ENCODE peak calls at places on chromosomes 4 and X, in ten cellular contexts. One of them, this sample, is unnamed.

GRCh38 chr4:162523171-162523570 is 359.4 kb upstream of the FSTL5 start:
- DNase-seq in fibroblast of lung: peak; percentile 82
- DNase-seq in lower leg skin: no peak
- DNase-seq in natural killer cell: no peak
- DNase-seq in endothelial cell: no peak
- DNase-seq in left lung: no peak
- DNase-seq in NB4: no peak
- DNase-seq in GM13976: no peak
- DNase-seq in adrenal gland: no peak
- DNase-seq in GM13977: no peak
- DNase-seq in this sample: no peak

GRCh38 chrX:40371376-40371775 is 209.4 kb upstream of the ATP6AP2 start:
- DNase-seq in adrenal gland: no peak
- DNase-seq in lower leg skin: no peak
- DNase-seq in NB4: no peak
- DNase-seq in GM13977: no peak
- DNase-seq in natural killer cell: no peak
- DNase-seq in GM13976: no peak
- DNase-seq in left lung: no peak
- DNase-seq in fibroblast of lung: no peak
- DNase-seq in endothelial cell: no peak
- DNase-seq in this sample: no peak

GRCh38 chr4:29310252-29310651 is 1409.9 kb upstream of the PCDH7 start:
- DNase-seq in natural killer cell: no peak
- DNase-seq in GM13977: no peak
- DNase-seq in left lung: no peak
- DNase-seq in GM13976: no peak
- DNase-seq in fibroblast of lung: no peak
- DNase-seq in lower leg skin: no peak
- DNase-seq in endothelial cell: no peak
- DNase-seq in adrenal gland: no peak
- DNase-seq in NB4: no peak
- DNase-seq in this sample: no peak

GRCh38 chr4:102541708-102542107 is 40.5 kb downstream of the NFKB1 start:
- DNase-seq in GM13976: no peak
- DNase-seq in fibroblast of lung: no peak
- DNase-seq in GM13977: no peak
- DNase-seq in NB4: no peak
- DNase-seq in adrenal gland: no peak
- DNase-seq in natural killer cell: no peak
- DNase-seq in endothelial cell: peak; percentile 53
- DNase-seq in left lung: no peak
- DNase-seq in lower leg skin: no peak
- DNase-seq in this sample: no peak

GRCh38 chr4:1683371-1683902 is 676 bp downstream of the FAM53A start:
- DNase-seq in endothelial cell: peak; percentile 28
- DNase-seq in GM13976: no peak
- DNase-seq in NB4: peak; percentile 36
- DNase-seq in fibroblast of lung: peak; percentile 89
- DNase-seq in natural killer cell: no peak
- DNase-seq in lower leg skin: peak; percentile 89
- DNase-seq in left lung: no peak
- DNase-seq in adrenal gland: peak; percentile 70
- DNase-seq in GM13977: peak; percentile 42
- DNase-seq in this sample: no peak

GRCh38 chr4:7761720-7762119 is 177.9 kb downstream of the AFAP1 start:
- DNase-seq in left lung: peak; percentile 81
- DNase-seq in endothelial cell: peak; percentile 78
- DNase-seq in fibroblast of lung: peak; percentile 50
- DNase-seq in NB4: peak; percentile 63
- DNase-seq in GM13977: peak; percentile 86
- DNase-seq in GM13976: peak; percentile 90
- DNase-seq in lower leg skin: peak; percentile 94
- DNase-seq in natural killer cell: peak; percentile 27
- DNase-seq in adrenal gland: peak; percentile 83
- DNase-seq in this sample: no peak

GRCh38 chrX:72539822-72540221 is 32.8 kb downstream of the HDAC8 start:
- DNase-seq in GM13977: no peak
- DNase-seq in natural killer cell: no peak
- DNase-seq in GM13976: no peak
- DNase-seq in left lung: no peak
- DNase-seq in fibroblast of lung: no peak
- DNase-seq in endothelial cell: no peak
- DNase-seq in lower leg skin: no peak
- DNase-seq in adrenal gland: no peak
- DNase-seq in NB4: no peak
- DNase-seq in this sample: no peak

GRCh38 chr4:46404961-46405360 is 15.0 kb upstream of the GABRA2 start:
- DNase-seq in GM13976: no peak
- DNase-seq in lower leg skin: no peak
- DNase-seq in left lung: no peak
- DNase-seq in adrenal gland: no peak
- DNase-seq in natural killer cell: no peak
- DNase-seq in fibroblast of lung: no peak
- DNase-seq in endothelial cell: no peak
- DNase-seq in GM13977: no peak
- DNase-seq in NB4: no peak
- DNase-seq in this sample: no peak

GRCh38 chr4:153922148-153922547 is 133.3 kb upstream of the SFRP2 start:
- DNase-seq in left lung: no peak
- DNase-seq in GM13976: no peak
- DNase-seq in lower leg skin: no peak
- DNase-seq in endothelial cell: no peak
- DNase-seq in NB4: no peak
- DNase-seq in natural killer cell: no peak
- DNase-seq in fibroblast of lung: no peak
- DNase-seq in adrenal gland: no peak
- DNase-seq in GM13977: no peak
- DNase-seq in this sample: no peak

GRCh38 chrX:13220916-13221315 is 98.9 kb downstream of the ATXN3L start:
- DNase-seq in lower leg skin: no peak
- DNase-seq in natural killer cell: no peak
- DNase-seq in GM13976: peak; percentile 15
- DNase-seq in adrenal gland: no peak
- DNase-seq in fibroblast of lung: peak; percentile 94
- DNase-seq in endothelial cell: no peak
- DNase-seq in GM13977: no peak
- DNase-seq in NB4: no peak
- DNase-seq in left lung: no peak
- DNase-seq in this sample: no peak

GRCh38 chrX:45850197-45850774 is 649.6 kb upstream of the DIPK2B start:
- DNase-seq in GM13976: peak; percentile 12
- DNase-seq in NB4: peak; percentile 36
- DNase-seq in left lung: no peak
- DNase-seq in natural killer cell: no peak
- DNase-seq in endothelial cell: peak; percentile 2
- DNase-seq in fibroblast of lung: peak; percentile 35
- DNase-seq in GM13977: peak; percentile 9
- DNase-seq in lower leg skin: no peak
- DNase-seq in adrenal gland: no peak
- DNase-seq in this sample: no peak

GRCh38 chrX:118756111-118756510 is 28.7 kb downstream of the IL13RA1 start:
- DNase-seq in GM13977: no peak
- DNase-seq in GM13976: no peak
- DNase-seq in endothelial cell: no peak
- DNase-seq in NB4: peak; percentile 66
- DNase-seq in left lung: no peak
- DNase-seq in fibroblast of lung: peak; percentile 24
- DNase-seq in natural killer cell: no peak
- DNase-seq in adrenal gland: no peak
- DNase-seq in lower leg skin: no peak
- DNase-seq in this sample: no peak

GRCh38 chr4:8188085-8188484 is 11.0 kb upstream of the SH3TC1 start:
- DNase-seq in lower leg skin: no peak
- DNase-seq in adrenal gland: peak; percentile 42
- DNase-seq in GM13977: no peak
- DNase-seq in fibroblast of lung: no peak
- DNase-seq in GM13976: no peak
- DNase-seq in natural killer cell: no peak
- DNase-seq in endothelial cell: no peak
- DNase-seq in NB4: no peak
- DNase-seq in left lung: peak; percentile 68
- DNase-seq in this sample: no peak

GRCh38 chr4:101020956-101021355 is 326.4 kb downstream of the PPP3CA start:
- DNase-seq in NB4: peak; percentile 76
- DNase-seq in natural killer cell: no peak
- DNase-seq in fibroblast of lung: peak; percentile 81
- DNase-seq in GM13977: peak; percentile 16
- DNase-seq in GM13976: no peak
- DNase-seq in left lung: no peak
- DNase-seq in endothelial cell: no peak
- DNase-seq in adrenal gland: peak; percentile 13
- DNase-seq in lower leg skin: no peak
- DNase-seq in this sample: no peak

GRCh38 chr4:172996571-172997216 is 171.9 kb upstream of the GALNT7 start:
- DNase-seq in NB4: no peak
- DNase-seq in adrenal gland: peak; percentile 23
- DNase-seq in lower leg skin: no peak
- DNase-seq in fibroblast of lung: peak; percentile 89
- DNase-seq in GM13977: no peak
- DNase-seq in left lung: no peak
- DNase-seq in endothelial cell: no peak
- DNase-seq in natural killer cell: no peak
- DNase-seq in GM13976: no peak
- DNase-seq in this sample: no peak

GRCh38 chr4:86841309-86841708 is 7.9 kb downstream of the SLC10A6 start:
- DNase-seq in lower leg skin: no peak
- DNase-seq in endothelial cell: no peak
- DNase-seq in adrenal gland: no peak
- DNase-seq in GM13977: no peak
- DNase-seq in natural killer cell: no peak
- DNase-seq in GM13976: no peak
- DNase-seq in left lung: no peak
- DNase-seq in fibroblast of lung: no peak
- DNase-seq in NB4: no peak
- DNase-seq in this sample: no peak
- TF ChIP-seq CTCF in lower leg skin: no peak
- TF ChIP-seq CTCF in endothelial cell: no peak
- TF ChIP-seq CTCF in adrenal gland: no peak
- TF ChIP-seq CTCF in GM13977: no peak
- TF ChIP-seq CTCF in natural killer cell: no peak
- TF ChIP-seq CTCF in GM13976: no peak
- TF ChIP-seq CTCF in left lung: no peak
- TF ChIP-seq CTCF in fibroblast of lung: no peak
- TF ChIP-seq CTCF in NB4: no peak
- TF ChIP-seq CTCF in this sample: no peak

DNA sequence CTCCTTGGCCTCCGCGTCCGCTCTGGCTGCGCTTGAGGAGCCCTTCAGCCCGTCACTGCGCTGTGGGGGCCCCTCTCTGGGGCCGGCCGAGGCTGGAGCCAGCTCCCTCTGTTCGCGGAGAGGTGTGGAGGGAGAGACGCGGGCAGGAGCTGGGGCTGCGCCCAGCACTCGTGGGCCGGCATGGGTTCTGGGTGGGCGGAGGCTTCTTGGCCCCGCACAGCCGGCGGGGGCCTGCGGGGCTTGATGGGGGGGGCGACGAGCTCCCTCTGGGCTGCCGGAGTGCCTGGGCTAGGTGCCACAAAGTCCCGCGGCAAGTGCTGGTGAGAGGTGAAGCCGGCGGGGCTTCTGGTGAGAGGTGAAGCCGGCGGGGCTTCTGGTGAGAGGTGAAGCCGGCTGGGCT is 61.9 kb downstream of the ANKRD50 start:
- DNase-seq in endothelial cell: no peak
- DNase-seq in natural killer cell: no peak
- DNase-seq in GM13976: no peak
- DNase-seq in GM13977: no peak
- DNase-seq in left lung: peak; percentile 74
- DNase-seq in fibroblast of lung: no peak
- DNase-seq in adrenal gland: no peak
- DNase-seq in lower leg skin: no peak
- DNase-seq in NB4: no peak
- DNase-seq in this sample: no peak
- TF ChIP-seq CTCF in endothelial cell: no peak
- TF ChIP-seq CTCF in natural killer cell: no peak
- TF ChIP-seq CTCF in GM13976: no peak
- TF ChIP-seq CTCF in GM13977: no peak
- TF ChIP-seq CTCF in left lung: no peak
- TF ChIP-seq CTCF in fibroblast of lung: no peak
- TF ChIP-seq CTCF in adrenal gland: no peak
- TF ChIP-seq CTCF in lower leg skin: no peak
- TF ChIP-seq CTCF in NB4: no peak
- TF ChIP-seq CTCF in this sample: no peak

GRCh38 chr4:11218692-11219091 is 210.0 kb downstream of the HS3ST1 start:
- DNase-seq in natural killer cell: no peak
- DNase-seq in adrenal gland: no peak
- DNase-seq in GM13976: no peak
- DNase-seq in GM13977: no peak
- DNase-seq in NB4: peak; percentile 10
- DNase-seq in left lung: no peak
- DNase-seq in lower leg skin: no peak
- DNase-seq in fibroblast of lung: no peak
- DNase-seq in endothelial cell: no peak
- DNase-seq in this sample: no peak
- TF ChIP-seq CTCF in natural killer cell: no peak
- TF ChIP-seq CTCF in adrenal gland: no peak
- TF ChIP-seq CTCF in GM13976: no peak
- TF ChIP-seq CTCF in GM13977: no peak
- TF ChIP-seq CTCF in NB4: peak; percentile 35
- TF ChIP-seq CTCF in left lung: no peak
- TF ChIP-seq CTCF in lower leg skin: no peak
- TF ChIP-seq CTCF in fibroblast of lung: no peak
- TF ChIP-seq CTCF in endothelial cell: no peak
- TF ChIP-seq CTCF in this sample: no peak

GRCh38 chrX:103376118-103376978 is at the start of gene BEX3:
- DNase-seq in fibroblast of lung: peak; percentile 67
- DNase-seq in lower leg skin: no peak
- DNase-seq in endothelial cell: peak; percentile 45
- DNase-seq in natural killer cell: no peak
- DNase-seq in adrenal gland: peak; percentile 73
- DNase-seq in NB4: no peak
- DNase-seq in GM13977: peak; percentile 29
- DNase-seq in GM13976: peak; percentile 27
- DNase-seq in left lung: peak; percentile 80
- DNase-seq in this sample: no peak

GRCh38 chrX:103382893-103383292 is 6.6 kb downstream of the BEX3 start:
- DNase-seq in fibroblast of lung: no peak
- DNase-seq in adrenal gland: no peak
- DNase-seq in NB4: no peak
- DNase-seq in GM13977: no peak
- DNase-seq in GM13976: no peak
- DNase-seq in lower leg skin: no peak
- DNase-seq in natural killer cell: no peak
- DNase-seq in left lung: no peak
- DNase-seq in endothelial cell: no peak
- DNase-seq in this sample: no peak

GRCh38 chrX:103373581-103373980 is 2.8 kb upstream of the BEX3 start:
- DNase-seq in GM13976: no peak
- DNase-seq in GM13977: no peak
- DNase-seq in lower leg skin: no peak
- DNase-seq in NB4: no peak
- DNase-seq in adrenal gland: no peak
- DNase-seq in left lung: no peak
- DNase-seq in endothelial cell: no peak
- DNase-seq in fibroblast of lung: peak; percentile 35
- DNase-seq in natural killer cell: no peak
- DNase-seq in this sample: no peak

GRCh38 chrX:103376979-103377324 is 614 bp downstream of the BEX3 start:
- DNase-seq in adrenal gland: no peak
- DNase-seq in GM13976: no peak
- DNase-seq in left lung: peak; percentile 54
- DNase-seq in fibroblast of lung: peak; percentile 32
- DNase-seq in lower leg skin: no peak
- DNase-seq in GM13977: no peak
- DNase-seq in endothelial cell: peak; percentile 21
- DNase-seq in natural killer cell: no peak
- DNase-seq in NB4: no peak
- DNase-seq in this sample: no peak

GRCh38 chrX:103378990-103379389 is 2.7 kb downstream of the BEX3 start:
- DNase-seq in endothelial cell: no peak
- DNase-seq in lower leg skin: no peak
- DNase-seq in left lung: no peak
- DNase-seq in GM13976: no peak
- DNase-seq in NB4: no peak
- DNase-seq in fibroblast of lung: no peak
- DNase-seq in natural killer cell: no peak
- DNase-seq in adrenal gland: no peak
- DNase-seq in GM13977: no peak
- DNase-seq in this sample: no peak
- TF ChIP-seq CTCF in endothelial cell: no peak
- TF ChIP-seq CTCF in lower leg skin: no peak
- TF ChIP-seq CTCF in left lung: no peak
- TF ChIP-seq CTCF in GM13976: no peak
- TF ChIP-seq CTCF in NB4: no peak
- TF ChIP-seq CTCF in fibroblast of lung: no peak
- TF ChIP-seq CTCF in natural killer cell: no peak
- TF ChIP-seq CTCF in adrenal gland: no peak
- TF ChIP-seq CTCF in GM13977: no peak
- TF ChIP-seq CTCF in this sample: no peak